ENCODE peak calls at places on chromosomes 6 and 20, in six cellular contexts. E, Q, L, A, J and H are unnamed samples.

GRCh38 chr6:17505767-17506280 is 94.3 kb upstream of the FAM8A1 start:
- DNase-seq in E (no peak), Q (no peak), L (peak), A (no peak), J (no peak), H (no peak)

GRCh38 chr20:57440678-57441509 is 49.7 kb downstream of the RBM38 start:
- DNase-seq in E (no peak), Q (peak), L (peak), A (no peak), J (peak), H (peak)

GRCh38 chr6:4008324-4009047 is 70.5 kb downstream of the FAM217A start:
- DNase-seq in E (peak), Q (no peak), L (peak), A (no peak), J (no peak), H (no peak)

GRCh38 chr6:106913111-106913510 is 61.4 kb downstream of the CD24 start:
- DNase-seq in E (no peak), Q (no peak), L (no peak), A (no peak), J (no peak), H (no peak)

GRCh38 chr6:148989585-148989984 is 242.8 kb downstream of the UST start:
- DNase-seq in E (no peak), Q (no peak), L (no peak), A (no peak), J (no peak), H (no peak)

GRCh38 chr6:24949020-24949569 is 13.3 kb upstream of the RIPOR2 start:
- DNase-seq in E (no peak), Q (no peak), L (no peak), A (no peak), J (no peak), H (no peak)

GRCh38 chr6:146950351-146950835 is 253.8 kb upstream of the STXBP5 start:
- DNase-seq in E (peak), Q (no peak), L (no peak), A (no peak), J (no peak), H (no peak)

GRCh38 chr20:10565191-10565921 is 108.4 kb downstream of the JAG1 start:
- DNase-seq in E (no peak), Q (no peak), L (peak), A (no peak), J (no peak), H (no peak)

GRCh38 chr6:44128020-44128917 is 915 bp downstream of the TMEM63B start:
- DNase-seq in E (no peak), Q (peak), L (peak), A (no peak), J (peak), H (peak)

GRCh38 chr6:6131492-6132109 is 124.9 kb upstream of the NRN1 start:
- DNase-seq in E (no peak), Q (no peak), L (no peak), A (no peak), J (no peak), H (no peak)

GRCh38 chr20:38602185-38602581 is 574 bp downstream of the ARHGAP40 start:
- DNase-seq in E (no peak), Q (no peak), L (no peak), A (no peak), J (no peak), H (no peak)

GRCh38 chr6:43263314-43264178 is 20.3 kb downstream of the TTBK1 start:
- DNase-seq in E (peak), Q (peak), L (peak), A (peak), J (peak), H (no peak)

GRCh38 chr20:37318046-37318445 is 27.9 kb upstream of the SRC start:
- DNase-seq in E (no peak), Q (no peak), L (no peak), A (no peak), J (peak), H (no peak)

GRCh38 chr6:73121421-73121993 is 103.8 kb downstream of the KHDC1L start:
- DNase-seq in E (no peak), Q (no peak), L (peak), A (no peak), J (no peak), H (no peak)

GRCh38 chr6:82954937-82955577 is 110.6 kb downstream of the UBE3D start:
- DNase-seq in E (no peak), Q (no peak), L (peak), A (no peak), J (no peak), H (no peak)

GRCh38 chr6:91485047-91485446 is 898.2 kb upstream of the MAP3K7 start:
- DNase-seq in E (no peak), Q (no peak), L (no peak), A (no peak), J (no peak), H (no peak)